ENCODE peak calls at places on chromosomes 11 and 22, in four cellular contexts. One of them, this sample, is unnamed.

GRCh38 chr11:22786475-22786874 is 43.1 kb downstream of the SVIP start:
- DNase-seq in astrocyte of the cerebellum: no peak
- DNase-seq in fibroblast of lung: no peak
- DNase-seq in thoracic aorta: no peak
- DNase-seq in this sample: no peak

GRCh38 chr11:27754035-27755017 is 54.1 kb upstream of the BDNF start:
- DNase-seq in astrocyte of the cerebellum: peak
- DNase-seq in fibroblast of lung: peak
- DNase-seq in thoracic aorta: no peak
- DNase-seq in this sample: no peak

GRCh38 chr11:34174411-34175041 is 69.1 kb downstream of the NAT10 start:
- DNase-seq in astrocyte of the cerebellum: peak
- DNase-seq in fibroblast of lung: peak
- DNase-seq in thoracic aorta: peak
- DNase-seq in this sample: no peak

GRCh38 chr22:19374410-19374809 is 57.1 kb downstream of the HIRA start:
- DNase-seq in astrocyte of the cerebellum: no peak
- DNase-seq in fibroblast of lung: no peak
- DNase-seq in thoracic aorta: no peak
- DNase-seq in this sample: no peak

GRCh38 chr11:120523196-120523595 is 11.6 kb downstream of the GRIK4 start:
- DNase-seq in astrocyte of the cerebellum: no peak
- DNase-seq in fibroblast of lung: no peak
- DNase-seq in thoracic aorta: no peak
- DNase-seq in this sample: no peak

GRCh38 chr22:20013382-20013871 is 3.2 kb downstream of the ARVCF start:
- DNase-seq in astrocyte of the cerebellum: no peak
- DNase-seq in fibroblast of lung: peak
- DNase-seq in thoracic aorta: no peak
- DNase-seq in this sample: no peak

GRCh38 chr11:131696584-131697120 is 326.2 kb downstream of the NTM start:
- DNase-seq in astrocyte of the cerebellum: no peak
- DNase-seq in fibroblast of lung: peak
- DNase-seq in thoracic aorta: no peak
- DNase-seq in this sample: no peak

GRCh38 chr22:25120761-25121212 is 78.9 kb upstream of the CRYBB3 start:
- DNase-seq in astrocyte of the cerebellum: no peak
- DNase-seq in fibroblast of lung: no peak
- DNase-seq in thoracic aorta: no peak
- DNase-seq in this sample: no peak

GRCh38 chr11:60852060-60852638 is 3.6 kb downstream of the PTGDR2 start:
- DNase-seq in astrocyte of the cerebellum: no peak
- DNase-seq in fibroblast of lung: no peak
- DNase-seq in thoracic aorta: no peak
- DNase-seq in this sample: no peak

GRCh38 chr11:129324533-129325175 is 51.0 kb upstream of the BARX2 start:
- DNase-seq in astrocyte of the cerebellum: no peak
- DNase-seq in fibroblast of lung: no peak
- DNase-seq in thoracic aorta: no peak
- DNase-seq in this sample: no peak

GRCh38 chr11:35418282-35418846 is 994 bp downstream of the SLC1A2 start:
- DNase-seq in astrocyte of the cerebellum: no peak
- DNase-seq in fibroblast of lung: peak
- DNase-seq in thoracic aorta: no peak
- DNase-seq in this sample: no peak

GRCh38 chr22:45225732-45226560 is 14.7 kb downstream of the KIAA0930 start:
- DNase-seq in astrocyte of the cerebellum: no peak
- DNase-seq in fibroblast of lung: no peak
- DNase-seq in thoracic aorta: no peak
- DNase-seq in this sample: no peak

GRCh38 chr11:30935861-30936260 is 349.7 kb upstream of the MPPED2 start:
- DNase-seq in astrocyte of the cerebellum: no peak
- DNase-seq in fibroblast of lung: peak
- DNase-seq in thoracic aorta: no peak
- DNase-seq in this sample: no peak

GRCh38 chr11:33773399-33774355 is 643 bp downstream of the FBXO3 start:
- DNase-seq in astrocyte of the cerebellum: no peak
- DNase-seq in fibroblast of lung: peak
- DNase-seq in thoracic aorta: no peak
- DNase-seq in this sample: no peak

GRCh38 chr11:64339319-64339718 is 685 bp upstream of the CCDC88B start:
- DNase-seq in astrocyte of the cerebellum: no peak
- DNase-seq in fibroblast of lung: no peak
- DNase-seq in thoracic aorta: no peak
- DNase-seq in this sample: no peak

GRCh38 chr11:64341429-64341828 is 1.4 kb downstream of the CCDC88B start:
- DNase-seq in astrocyte of the cerebellum: no peak
- DNase-seq in fibroblast of lung: no peak
- DNase-seq in thoracic aorta: no peak
- DNase-seq in this sample: no peak

GRCh38 chr11:64341851-64342791 is 2.1 kb downstream of the CCDC88B start:
- DNase-seq in astrocyte of the cerebellum: peak
- DNase-seq in fibroblast of lung: peak
- DNase-seq in thoracic aorta: peak
- DNase-seq in this sample: no peak

GRCh38 chr11:64339754-64340408 is at the start of gene CCDC88B:
- DNase-seq in astrocyte of the cerebellum: no peak
- DNase-seq in fibroblast of lung: no peak
- DNase-seq in thoracic aorta: no peak
- DNase-seq in this sample: no peak

DNA sequence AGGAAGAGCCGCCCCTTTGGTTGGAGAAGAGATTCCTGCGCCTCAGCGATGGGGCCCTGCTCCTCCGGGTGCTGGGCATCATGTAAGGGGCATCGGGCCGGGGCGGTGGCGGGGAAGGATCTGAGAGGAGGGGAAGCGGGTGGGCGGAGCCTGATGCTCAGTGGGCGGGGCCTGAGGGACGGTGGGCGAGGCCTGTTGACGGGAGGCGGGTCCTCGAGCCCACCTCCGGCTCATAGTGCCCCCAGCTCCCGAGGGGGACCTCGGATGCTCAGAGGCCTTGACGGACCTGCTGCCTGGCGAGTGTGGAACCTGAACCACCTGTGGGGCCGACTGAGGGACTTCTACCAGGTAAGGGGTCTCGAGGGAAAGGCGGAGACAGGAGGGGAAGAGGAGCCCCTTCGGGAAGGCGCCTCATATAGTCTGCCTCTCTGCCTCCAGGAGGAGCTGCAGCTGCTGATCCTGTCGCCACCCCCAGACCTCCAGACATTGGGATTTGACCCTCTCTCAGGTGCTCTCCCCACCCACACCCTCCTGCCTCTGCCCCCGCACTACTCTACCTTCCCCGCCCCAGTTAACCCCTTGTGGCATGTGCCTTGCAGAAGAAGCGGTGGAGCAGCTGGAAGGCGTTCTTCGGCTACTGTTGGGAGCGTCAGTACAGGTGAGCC is 799 bp downstream of the CCDC88B start:
- DNase-seq in astrocyte of the cerebellum: no peak
- DNase-seq in fibroblast of lung: no peak
- DNase-seq in thoracic aorta: no peak
- DNase-seq in this sample: no peak
- H3K4me3 ChIP-seq in astrocyte of the cerebellum: no peak
- H3K4me3 ChIP-seq in fibroblast of lung: no peak
- H3K4me3 ChIP-seq in thoracic aorta: peak
- H3K4me3 ChIP-seq in this sample: no peak

GRCh38 chr11:45777127-45777969 is 27.6 kb upstream of the SLC35C1 start:
- DNase-seq in astrocyte of the cerebellum: no peak
- DNase-seq in fibroblast of lung: no peak
- DNase-seq in thoracic aorta: no peak
- DNase-seq in this sample: no peak

GRCh38 chr11:45774786-45775185 is 30.2 kb upstream of the SLC35C1 start:
- DNase-seq in astrocyte of the cerebellum: no peak
- DNase-seq in fibroblast of lung: no peak
- DNase-seq in thoracic aorta: no peak
- DNase-seq in this sample: no peak

GRCh38 chr11:45779602-45780001 is 25.3 kb upstream of the SLC35C1 start:
- DNase-seq in astrocyte of the cerebellum: no peak
- DNase-seq in fibroblast of lung: no peak
- DNase-seq in thoracic aorta: no peak
- DNase-seq in this sample: no peak

GRCh38 chr11:45774023-45774655 is 30.8 kb upstream of the SLC35C1 start:
- DNase-seq in astrocyte of the cerebellum: no peak
- DNase-seq in fibroblast of lung: no peak
- DNase-seq in thoracic aorta: no peak
- DNase-seq in this sample: no peak

DNA sequence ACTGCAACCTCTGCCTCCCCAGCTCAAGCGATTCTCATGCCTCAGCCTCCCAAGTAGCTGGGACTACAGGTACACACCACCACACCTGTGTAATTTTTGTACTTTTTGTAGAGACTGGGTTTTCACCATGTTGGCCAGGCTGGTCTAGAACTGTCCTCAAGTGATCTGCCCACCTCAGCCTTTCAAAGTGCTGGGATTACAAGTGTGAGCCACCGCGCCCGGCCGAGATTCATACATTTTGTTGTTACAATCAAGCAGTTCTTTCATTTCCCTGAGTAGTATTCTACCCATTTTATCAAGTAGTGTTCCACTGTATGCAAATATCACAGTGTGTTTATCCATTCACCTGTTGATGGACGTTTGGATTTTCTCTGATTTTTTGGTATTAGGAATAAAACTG is 26.6 kb upstream of the SLC35C1 start:
- DNase-seq in astrocyte of the cerebellum: no peak
- DNase-seq in fibroblast of lung: no peak
- DNase-seq in thoracic aorta: no peak
- DNase-seq in this sample: no peak
- TF ChIP-seq CTCF in astrocyte of the cerebellum: no peak
- TF ChIP-seq CTCF in fibroblast of lung: no peak
- TF ChIP-seq CTCF in thoracic aorta: no peak
- TF ChIP-seq CTCF in this sample: no peak

DNA sequence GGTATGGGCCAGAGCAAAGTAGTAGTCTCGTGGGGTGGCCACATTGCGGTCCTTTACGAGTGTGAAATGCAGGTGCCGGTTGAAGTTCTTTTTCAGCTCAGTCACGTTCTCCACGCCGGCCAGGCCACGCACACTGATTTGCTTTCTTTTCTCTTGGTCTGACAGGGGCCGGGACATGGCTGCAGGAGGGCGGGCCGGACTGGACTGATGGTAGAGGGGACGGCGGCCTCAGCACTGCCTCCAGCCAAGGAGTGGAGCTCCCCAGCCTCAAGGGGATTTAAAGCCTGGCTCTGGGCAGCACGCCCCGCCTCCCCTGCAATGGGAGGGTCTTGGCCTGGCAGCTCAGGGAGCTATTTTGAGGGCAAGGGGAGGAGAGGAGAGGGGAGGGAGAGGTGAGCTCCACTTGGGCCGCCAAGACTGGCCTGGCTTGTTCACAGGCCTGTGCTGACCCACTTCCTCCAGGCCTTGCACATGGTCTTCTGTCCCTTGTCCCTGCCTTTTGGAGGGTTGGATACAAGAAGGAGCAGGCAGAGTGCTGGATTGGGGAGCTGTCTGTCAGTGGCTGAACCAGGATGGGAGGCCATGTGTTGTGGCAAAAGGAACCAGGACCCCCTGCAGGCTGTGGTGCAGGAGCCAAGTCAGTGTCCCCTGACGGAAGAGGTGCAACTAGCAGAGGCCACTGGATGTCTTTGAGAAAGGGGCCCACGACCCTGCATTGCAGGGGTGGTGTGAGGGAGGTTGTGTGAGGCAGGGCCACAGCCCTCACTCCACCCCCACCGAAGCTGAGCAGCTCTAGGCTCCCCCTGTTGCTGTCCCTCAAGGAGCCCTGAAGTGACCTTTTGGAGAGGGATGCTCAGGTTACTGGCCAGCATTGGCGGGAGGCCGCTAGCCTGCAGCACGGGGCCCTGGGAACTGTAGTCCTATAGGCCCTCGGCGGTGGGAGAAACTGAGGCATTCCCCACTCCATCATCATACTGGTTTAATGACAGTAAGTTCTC is at the start of gene PYGM:
- DNase-seq in astrocyte of the cerebellum: no peak
- DNase-seq in fibroblast of lung: peak
- DNase-seq in thoracic aorta: peak
- DNase-seq in this sample: no peak
- H3K4me3 ChIP-seq in astrocyte of the cerebellum: no peak
- H3K4me3 ChIP-seq in fibroblast of lung: no peak
- H3K4me3 ChIP-seq in thoracic aorta: peak
- H3K4me3 ChIP-seq in this sample: no peak

GRCh38 chr11:110691961-110692360 is 20.3 kb downstream of the ARHGAP20 start:
- DNase-seq in astrocyte of the cerebellum: no peak
- DNase-seq in fibroblast of lung: no peak
- DNase-seq in thoracic aorta: no peak
- DNase-seq in this sample: no peak
- TF ChIP-seq CTCF in astrocyte of the cerebellum: no peak
- TF ChIP-seq CTCF in fibroblast of lung: no peak
- TF ChIP-seq CTCF in thoracic aorta: no peak
- TF ChIP-seq CTCF in this sample: no peak

DNA sequence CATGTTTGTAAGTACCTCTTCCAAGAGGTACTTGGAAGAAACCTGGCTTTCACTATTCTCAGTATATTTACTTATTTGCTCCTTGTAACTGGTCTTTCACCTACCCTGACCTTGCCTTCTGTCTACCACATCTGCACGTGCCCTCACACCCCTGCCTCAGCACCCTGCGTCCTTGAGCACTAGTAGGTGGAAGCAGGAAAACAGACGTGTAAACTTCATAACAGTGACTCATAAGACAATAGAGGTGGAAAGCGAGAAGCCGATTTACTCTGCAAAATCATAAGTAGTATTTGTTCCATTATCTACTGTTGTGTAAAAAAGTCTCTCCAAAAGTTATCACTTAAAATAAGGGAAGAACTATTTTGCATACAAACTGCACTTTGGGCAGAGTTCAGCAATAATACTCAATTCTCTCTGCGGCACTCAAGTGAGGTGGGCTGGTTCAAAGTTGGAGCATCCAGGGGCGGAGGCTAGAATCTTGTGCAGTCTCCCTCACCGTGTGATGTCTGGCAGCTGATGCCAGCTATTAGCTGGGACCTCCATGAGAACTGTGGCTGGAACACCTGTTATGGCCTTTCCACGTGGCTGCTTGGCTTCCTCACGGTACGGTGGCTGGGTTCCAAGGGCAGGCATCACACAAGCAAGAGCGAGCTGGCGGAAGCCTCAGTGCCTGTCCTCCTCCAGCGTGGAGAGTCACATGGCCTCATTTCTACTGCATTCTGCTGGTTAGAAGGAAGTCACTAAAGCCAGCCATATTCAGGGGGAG is 30.4 kb downstream of the PACS1 start:
- DNase-seq in astrocyte of the cerebellum: no peak
- DNase-seq in fibroblast of lung: peak
- DNase-seq in thoracic aorta: no peak
- DNase-seq in this sample: no peak
- H3K4me3 ChIP-seq in astrocyte of the cerebellum: no peak
- H3K4me3 ChIP-seq in fibroblast of lung: no peak
- H3K4me3 ChIP-seq in thoracic aorta: peak
- H3K4me3 ChIP-seq in this sample: no peak

GRCh38 chr11:18383388-18384156 is 10.8 kb upstream of the LDHA start:
- DNase-seq in astrocyte of the cerebellum: peak
- DNase-seq in fibroblast of lung: peak
- DNase-seq in thoracic aorta: peak
- DNase-seq in this sample: peak
- TF ChIP-seq CTCF in astrocyte of the cerebellum: no peak
- TF ChIP-seq CTCF in fibroblast of lung: no peak
- TF ChIP-seq CTCF in thoracic aorta: no peak
- TF ChIP-seq CTCF in this sample: no peak